ENCODE peak calls at places on chromosome 1, in ten cellular contexts. P is stimulated activated CD8-positive, alpha-beta memory T cell treated with anti-CD3 and anti-CD28 coated beads, Interleukin-2, amount 100 ng/mL, for 48 hours; Z is stimulated activated CD4-positive, alpha-beta T cell treated with anti-CD3 and anti-CD28 coated beads, Interleukin-2, amount 100 ng/mL, for 48 hours; U is natural killer cell treated with Interleukin-12 subunit alpha and Interleukin-12 subunit beta and Interleukin-15 and Interleukin-18, amount 100 ng/mL, for 72 hours; S is activated naive CD8-positive, alpha-beta T cell treated with anti-CD3 and anti-CD28 coated beads for 36 hours; W is progenitor cell of endocrine pancreas; Q is PC-3; X is activated CD4-positive, CD25-positive, alpha-beta regulatory T cell; C is hippocampal formation; V is COR-L47. O is an unnamed sample.

GRCh38 chr1:110056776-110057175 is 13.7 kb downstream of the ALX3 start:
- DNase-seq in W (no peak), Z (no peak), C (no peak), X (no peak), S (no peak), P (no peak), Q (peak; percentile 13), V (no peak), U (no peak), O (no peak)

GRCh38 chr1:66182551-66183178 is 351.3 kb upstream of the SGIP1 start:
- DNase-seq in U (no peak), C (no peak), V (no peak), Q (no peak), X (no peak), Z (peak; percentile 9), S (peak; percentile 45), P (no peak), W (no peak), O (no peak)

GRCh38 chr1:15749399-15750291 is 7.3 kb downstream of the TMEM82 start:
- DNase-seq in W (no peak), V (no peak), P (no peak), S (no peak), Z (no peak), X (no peak), C (no peak), U (no peak), Q (peak; percentile 24), O (no peak)

GRCh38 chr1:43803646-43804045 is 96.3 kb downstream of the ST3GAL3 start:
- DNase-seq in Z (no peak), Q (no peak), V (no peak), W (no peak), C (no peak), U (no peak), S (no peak), X (no peak), P (no peak), O (no peak)

GRCh38 chr1:2606004-2606805 is 19.6 kb downstream of the PRXL2B start:
- DNase-seq in V (no peak), S (no peak), Q (no peak), P (no peak), C (no peak), Z (no peak), X (no peak), W (no peak), U (peak; percentile 6), O (no peak)

GRCh38 chr1:114110011-114110410 is 43.7 kb downstream of the SYT6 start:
- DNase-seq in P (no peak), U (no peak), W (no peak), X (no peak), C (no peak), V (no peak), Z (no peak), Q (no peak), S (no peak), O (no peak)

GRCh38 chr1:151988405-151988851 is 5.2 kb downstream of the S100A10 start:
- DNase-seq in C (no peak), Z (no peak), X (no peak), S (no peak), U (no peak), V (no peak), W (no peak), Q (peak; percentile 98), P (no peak), O (no peak)

GRCh38 chr1:39892611-39893595 is 8.8 kb downstream of the MYCL start:
- DNase-seq in P (no peak), Z (no peak), U (no peak), W (no peak), Q (peak; percentile 84), V (peak; percentile 100), X (no peak), C (no peak), S (no peak), O (no peak)

O was measured in germinal center.